ENCODE peak calls at places on chromosomes 6 and 20, in seven cellular contexts. N is right cardiac atrium; S is A549; L is heart left ventricle; E is left lung; I is neuronal stem cell; M is CD8-positive, alpha-beta T cell. X is an unnamed sample.

GRCh38 chr6:3011158-3011557 is 11.5 kb downstream of the NQO2 start:
- DNase-seq in I (no peak), N (no peak), L (no peak), S (no peak), M (no peak), E (no peak), X (no peak)

GRCh38 chr20:326645-327031 is 1.3 kb downstream of the SOX12 start:
- DNase-seq in E (peak), M (no peak), N (no peak), I (peak), L (no peak), S (peak), X (no peak)

GRCh38 chr20:34222208-34222607 is 19.0 kb upstream of the ASIP start:
- DNase-seq in I (no peak), M (no peak), L (no peak), N (no peak), S (no peak), E (no peak), X (no peak)

GRCh38 chr6:39464067-39464466 is 141.6 kb upstream of the KCNK16 start:
- DNase-seq in L (no peak), I (no peak), E (no peak), S (no peak), N (no peak), M (no peak), X (no peak)

GRCh38 chr6:139364302-139364981 is 10.0 kb downstream of the CITED2 start:
- DNase-seq in I (peak), L (no peak), M (no peak), E (no peak), S (peak), N (no peak), X (no peak)

GRCh38 chr6:167840526-167841179 is 13.9 kb downstream of the AFDN start:
- DNase-seq in I (no peak), E (no peak), N (no peak), S (no peak), L (no peak), M (no peak), X (no peak)

GRCh38 chr6:128601060-128601459 is 80.7 kb upstream of the PTPRK start:
- DNase-seq in E (no peak), M (no peak), N (no peak), I (no peak), L (no peak), S (no peak), X (no peak)

GRCh38 chr20:48486065-48486464 is 341.7 kb downstream of the PREX1 start:
- DNase-seq in L (no peak), M (no peak), E (no peak), N (no peak), I (no peak), S (no peak), X (no peak)

GRCh38 chr6:116507324-116507723 is 4.1 kb upstream of the CALHM5 start:
- DNase-seq in I (no peak), S (no peak), L (no peak), M (no peak), E (no peak), N (no peak), X (no peak)

GRCh38 chr6:36544228-36544627 is 3.1 kb downstream of the STK38 start:
- DNase-seq in E (no peak), L (no peak), S (no peak), M (peak), I (no peak), N (no peak), X (no peak)

GRCh38 chr6:47852727-47853126 is 70.9 kb downstream of the OPN5 start:
- DNase-seq in E (no peak), I (no peak), S (no peak), N (no peak), M (no peak), L (no peak), X (no peak)

GRCh38 chr6:135451617-135452190 is 45.8 kb downstream of the AHI1 start:
- DNase-seq in L (no peak), N (no peak), S (no peak), I (peak), M (no peak), E (no peak), X (no peak)

GRCh38 chr20:57698191-57698866 is 11.5 kb downstream of the PMEPA1 start:
- DNase-seq in N (no peak), E (no peak), L (no peak), S (peak), M (no peak), I (no peak), X (no peak)

GRCh38 chr20:6525447-6526303 is 241.8 kb upstream of the BMP2 start:
- DNase-seq in M (no peak), N (no peak), S (no peak), I (no peak), L (no peak), E (no peak), X (no peak)

GRCh38 chr6:110320307-110320706 is 37.8 kb downstream of the METTL24 start:
- DNase-seq in M (no peak), I (no peak), N (no peak), E (no peak), S (no peak), L (no peak), X (no peak)

GRCh38 chr20:62603021-62603906 is 39.0 kb upstream of the SLCO4A1 start:
- DNase-seq in M (no peak), S (no peak), I (no peak), N (peak), L (peak), E (peak), X (no peak)

GRCh38 chr20:10306440-10307358 is 88.1 kb downstream of the SNAP25 start:
- DNase-seq in M (no peak), L (no peak), N (no peak), S (no peak), E (no peak), I (no peak), X (no peak)

GRCh38 chr20:33791959-33792597 is 19.1 kb upstream of the CHMP4B start:
- DNase-seq in L (no peak), N (peak), M (peak), S (peak), E (peak), I (no peak), X (no peak)

GRCh38 chr20:39935921-39936320 is 753.1 kb downstream of the MAFB start:
- DNase-seq in S (no peak), N (no peak), M (no peak), E (no peak), L (no peak), I (no peak), X (no peak)

GRCh38 chr6:124903797-124904196 is 58.4 kb upstream of the RNF217 start:
- DNase-seq in L (no peak), M (no peak), N (no peak), E (no peak), S (no peak), I (no peak), X (no peak)

GRCh38 chr6:27290065-27290849 is 21.8 kb downstream of the POM121L2 start:
- DNase-seq in E (no peak), L (no peak), N (no peak), M (no peak), S (no peak), I (no peak), X (no peak)

GRCh38 chr20:29873946-29874345 is 1383.5 kb upstream of the DEFB115 start:
- DNase-seq in S (no peak), L (peak), M (no peak), E (peak), I (peak), N (peak), X (no peak)

GRCh38 chr6:146041282-146041681 is 12.4 kb downstream of the GRM1 start:
- DNase-seq in M (no peak), N (no peak), L (no peak), S (no peak), E (no peak), I (no peak), X (no peak)

GRCh38 chr6:9205645-9206044 is 770.3 kb upstream of the SLC35B3 start:
- DNase-seq in N (no peak), M (no peak), E (no peak), L (no peak), I (no peak), S (no peak), X (no peak)

GRCh38 chr20:50312002-50312681 is 121.5 kb downstream of the CEBPB start:
- DNase-seq in N (no peak), M (no peak), S (no peak), E (no peak), I (no peak), L (no peak), X (no peak)

GRCh38 chr20:51116765-51117686 is 94.1 kb upstream of the KCNG1 start:
- DNase-seq in L (no peak), S (no peak), E (no peak), M (no peak), I (no peak), N (no peak), X (no peak)

GRCh38 chr6:23587582-23587981 is 538.4 kb upstream of the NRSN1 start:
- DNase-seq in L (no peak), M (no peak), S (no peak), I (no peak), N (no peak), E (no peak), X (no peak)

GRCh38 chr20:45008521-45009049 is 42.3 kb downstream of the STK4 start:
- DNase-seq in E (no peak), I (no peak), M (no peak), S (no peak), L (no peak), N (no peak), X (no peak)

GRCh38 chr6:11331136-11331535 is 98.7 kb upstream of the NEDD9 start:
- DNase-seq in E (no peak), N (no peak), M (no peak), S (no peak), L (no peak), I (no peak), X (no peak)

GRCh38 chr6:56938634-56939294 is 16.1 kb upstream of the BEND6 start:
- DNase-seq in I (no peak), E (peak), S (peak), L (peak), M (no peak), N (peak), X (no peak)

GRCh38 chr20:36349384-36350170 is 43.4 kb downstream of the DLGAP4 start:
- DNase-seq in L (no peak), I (no peak), S (no peak), M (no peak), E (no peak), N (no peak), X (no peak)

GRCh38 chr6:32941412-32941784 is 570 bp upstream of the HLA-DMB start:
- DNase-seq in E (no peak), M (no peak), S (no peak), N (no peak), I (no peak), L (no peak), X (no peak)

GRCh38 chr20:51380401-51381385 is 161.8 kb downstream of the NFATC2 start:
- DNase-seq in L (no peak), I (no peak), E (peak), N (no peak), M (no peak), S (no peak), X (no peak)

GRCh38 chr20:36096404-36096799 is 58.1 kb upstream of the EPB41L1 start:
- DNase-seq in M (no peak), S (no peak), I (no peak), L (no peak), E (no peak), N (no peak), X (no peak)

GRCh38 chr6:40788661-40789111 is 201.5 kb upstream of the LRFN2 start:
- DNase-seq in E (no peak), M (no peak), I (no peak), N (peak), S (no peak), L (no peak), X (no peak)

DNA sequence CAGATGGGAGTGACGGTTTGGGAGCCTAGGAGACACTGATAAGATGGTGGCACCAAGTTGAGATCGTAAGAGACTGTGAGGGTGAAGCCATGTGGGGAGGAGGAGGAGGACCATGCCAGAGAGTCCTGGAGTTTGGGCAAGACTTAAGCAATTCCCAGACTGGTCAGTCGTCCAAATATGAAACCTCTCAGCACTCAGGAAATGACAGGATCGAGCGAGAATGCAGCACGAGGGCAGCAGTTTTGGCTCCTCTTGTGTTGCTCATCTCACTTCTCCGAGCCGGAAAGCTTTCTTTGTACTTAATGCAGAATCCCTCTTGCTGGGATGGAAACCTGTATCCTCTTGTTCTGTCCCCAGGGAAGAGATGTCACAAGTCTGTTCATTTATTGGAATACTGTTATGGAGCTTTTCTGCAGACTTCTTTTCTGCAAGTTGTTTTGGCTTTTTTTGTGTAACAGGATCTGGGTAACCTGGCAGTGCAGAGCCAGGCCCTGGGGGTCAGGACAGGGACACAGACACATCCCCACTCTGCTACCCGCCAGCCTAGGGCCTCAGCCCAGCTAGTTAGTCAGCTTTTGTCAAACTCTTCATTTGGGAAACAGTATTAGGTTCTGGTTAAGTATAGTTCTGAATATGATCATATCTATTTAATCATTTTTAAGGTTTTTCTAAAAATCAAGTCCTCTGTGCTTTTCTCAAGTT is 34.3 kb downstream of the FNDC1 start:
- DNase-seq in L (no peak), M (no peak), S (no peak), I (no peak), N (no peak), E (no peak), X (no peak)
- H3K27ac ChIP-seq in L (no peak), M (no peak), S (no peak), I (no peak), N (no peak), E (no peak), X (no peak)

DNA sequence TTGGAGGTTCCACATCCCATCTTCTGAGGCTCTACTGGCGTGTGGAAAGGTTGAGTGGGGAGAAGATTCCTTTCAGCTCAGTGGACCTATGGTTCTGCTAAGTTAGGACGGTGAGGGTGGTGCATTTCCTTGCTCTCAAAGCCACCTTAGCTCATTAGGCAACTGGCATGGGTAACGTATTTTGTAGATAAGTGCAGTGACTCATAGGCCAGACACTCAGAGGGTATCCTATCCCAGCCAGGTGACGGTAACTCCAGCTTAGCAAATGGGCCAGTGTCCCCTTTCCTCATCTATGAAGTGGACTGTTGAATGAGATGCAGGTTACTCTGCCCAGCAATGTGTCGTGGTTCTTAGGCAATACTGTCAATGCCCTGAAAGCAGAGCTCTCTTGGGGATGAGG is 3.7 kb downstream of the RPS6KA2 start:
- DNase-seq in M (no peak), E (no peak), I (no peak), S (no peak), N (no peak), L (no peak), X (no peak)
- H3K4me3 ChIP-seq in M (no peak), E (no peak), I (no peak), S (no peak), N (no peak), L (no peak), X (no peak)

GRCh38 chr6:7296602-7297001 is 16.4 kb downstream of the SSR1 start:
- DNase-seq in I (no peak), N (no peak), S (no peak), M (no peak), L (no peak), E (no peak), X (no peak)

GRCh38 chr6:7298113-7298512 is 14.9 kb downstream of the SSR1 start:
- DNase-seq in M (no peak), L (no peak), I (no peak), S (no peak), N (no peak), E (no peak), X (no peak)

GRCh38 chr6:7292856-7293255 is 20.1 kb downstream of the SSR1 start:
- DNase-seq in S (no peak), E (no peak), N (no peak), I (no peak), M (no peak), L (no peak), X (no peak)

GRCh38 chr6:7300890-7301289 is 12.1 kb downstream of the SSR1 start:
- DNase-seq in L (no peak), E (no peak), M (no peak), N (no peak), I (no peak), S (no peak), X (no peak)

GRCh38 chr6:7295916-7296315 is 17.1 kb downstream of the SSR1 start:
- DNase-seq in E (no peak), M (no peak), I (no peak), L (no peak), S (no peak), N (no peak), X (no peak)
- H3K27ac ChIP-seq in E (no peak), M (no peak), I (no peak), L (no peak), S (no peak), N (no peak), X (no peak)

GRCh38 chr20:18138639-18139583 is 1.2 kb downstream of the KAT14 start:
- DNase-seq in I (no peak), N (no peak), E (no peak), S (no peak), L (no peak), M (no peak), X (no peak)

GRCh38 chr20:18144541-18145099 is 7.0 kb downstream of the KAT14 start:
- DNase-seq in E (no peak), L (no peak), S (no peak), M (no peak), I (no peak), N (no peak), X (no peak)

GRCh38 chr20:18138266-18138582 is 561 bp downstream of the KAT14 start:
- DNase-seq in E (no peak), I (no peak), N (no peak), L (no peak), S (no peak), M (no peak), X (no peak)

GRCh38 chr20:18137412-18138265 is at the start of the genes KAT14 and PET117:
- DNase-seq in I (peak), M (peak), L (peak), E (peak), S (peak), N (peak), X (peak)

DNA sequence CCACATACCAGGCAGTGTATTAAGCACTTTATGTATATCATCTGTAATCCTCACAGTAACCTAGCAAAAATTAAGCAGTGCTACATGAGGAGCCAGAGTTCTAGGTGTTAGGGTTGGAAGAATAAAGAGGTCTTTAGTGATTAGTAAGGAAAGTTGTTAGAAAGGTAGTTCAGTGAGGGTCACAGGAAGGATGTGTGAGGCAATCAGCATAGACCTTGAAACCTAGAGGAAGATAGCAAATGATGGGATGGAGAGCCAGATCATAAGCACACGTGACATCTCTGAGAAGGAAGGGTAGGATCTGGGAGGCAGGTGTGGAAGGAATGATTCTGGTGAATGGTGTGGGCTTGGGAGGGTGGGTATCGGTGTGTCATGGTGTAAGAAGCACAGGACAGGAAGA is 2.2 kb downstream of the KAT14 start:
- DNase-seq in E (no peak), L (no peak), S (no peak), I (no peak), M (no peak), N (no peak), X (no peak)
- H3K4me3 ChIP-seq in E (no peak), L (no peak), S (no peak), I (no peak), M (no peak), N (no peak), X (no peak)

DNA sequence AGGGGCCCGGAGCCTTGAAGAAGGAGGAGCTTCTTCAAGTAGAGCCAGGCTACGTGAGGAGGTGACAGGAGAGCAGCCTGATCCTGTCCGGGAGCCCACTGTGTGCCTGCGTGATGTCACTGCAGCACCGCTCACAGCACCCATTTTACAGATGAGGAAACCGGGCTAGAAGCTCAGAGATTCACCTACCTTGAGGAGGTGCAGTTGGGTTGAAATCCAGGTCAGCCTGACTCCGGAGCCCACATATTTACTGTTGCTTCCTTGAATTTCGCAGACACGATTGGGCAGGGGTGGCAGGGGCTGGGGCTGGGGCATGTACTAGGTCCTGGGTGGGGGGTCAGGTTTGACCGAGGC is 12.5 kb downstream of the VSTM2L start:
- DNase-seq in E (no peak), L (no peak), I (no peak), N (no peak), M (no peak), S (no peak), X (no peak)
- H3K27ac ChIP-seq in E (no peak), L (no peak), I (peak), N (peak), M (no peak), S (no peak), X (no peak)

DNA sequence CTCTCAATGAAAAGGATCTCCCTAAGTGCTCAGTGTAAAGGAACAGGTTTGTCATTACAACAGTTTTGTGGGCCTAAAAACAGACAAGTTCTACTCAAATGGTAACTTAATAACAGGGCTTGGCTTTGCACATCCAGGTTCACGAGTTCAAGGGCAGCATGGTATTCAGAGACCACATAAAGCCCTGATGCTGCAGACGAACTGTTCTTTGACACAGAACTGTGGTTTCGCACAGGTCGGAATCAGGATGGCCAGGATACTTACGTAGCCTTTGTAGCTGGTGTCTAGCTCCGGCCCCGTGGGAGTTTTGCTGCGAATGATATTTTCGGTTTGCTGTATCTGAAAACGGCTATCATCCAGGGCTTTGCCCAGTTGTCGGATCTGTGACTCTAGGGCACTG is 335.9 kb downstream of the ESR1 start:
- DNase-seq in S (no peak), M (no peak), I (no peak), N (no peak), E (no peak), L (no peak), X (no peak)
- H3K4me3 ChIP-seq in S (no peak), M (no peak), I (no peak), N (no peak), E (no peak), L (no peak), X (no peak)

GRCh38 chr6:22099241-22099640 is 197.6 kb downstream of the PRL start:
- DNase-seq in I (no peak), E (no peak), S (no peak), M (no peak), N (no peak), L (no peak), X (no peak)
- H3K27ac ChIP-seq in I (no peak), E (no peak), S (no peak), M (no peak), N (no peak), L (no peak), X (no peak)

X was measured in esophagus squamous epithelium.